ENCODE peak calls at places on chromosomes 7 and 10, in six cellular contexts. U, I, V, W, M and E are unnamed samples.

GRCh38 chr10:43284341-43284910 is 17.6 kb upstream of the RASGEF1A start:
- DNase-seq in U (no peak), I (no peak), V (no peak), W (no peak), M (peak; percentile 30), E (no peak)

GRCh38 chr7:155998328-155998691 is 186.0 kb upstream of the SHH start:
- DNase-seq in U (no peak), I (no peak), V (no peak), W (no peak), M (no peak), E (no peak)

GRCh38 chr10:22230331-22230833 is 12.6 kb upstream of the EBLN1 start:
- DNase-seq in U (peak; percentile 60), I (no peak), V (no peak), W (no peak), M (peak; percentile 84), E (no peak)

GRCh38 chr7:28081016-28081415 is 99.6 kb downstream of the JAZF1 start:
- DNase-seq in U (no peak), I (no peak), V (no peak), W (no peak), M (no peak), E (no peak)

GRCh38 chr7:40199076-40199802 is 64.4 kb downstream of the SUGCT start:
- DNase-seq in U (no peak), I (no peak), V (no peak), W (no peak), M (peak; percentile 8), E (no peak)

GRCh38 chr7:131692131-131692960 is 135.9 kb upstream of the PODXL start:
- DNase-seq in U (peak; percentile 23), I (peak; percentile 10), V (peak; percentile 4), W (no peak), M (peak; percentile 83), E (peak; percentile 53)

GRCh38 chr10:47421057-47421952 is 37.2 kb upstream of the ZNF488 start:
- DNase-seq in U (peak; percentile 64), I (no peak), V (no peak), W (no peak), M (no peak), E (no peak)

GRCh38 chr10:74967850-74968620 is 141.6 kb downstream of the KAT6B start:
- DNase-seq in U (no peak), I (peak; percentile 37), V (no peak), W (no peak), M (no peak), E (no peak)

GRCh38 chr10:88989423-88989822 is 1.2 kb upstream of the FAS start:
- DNase-seq in U (no peak), I (no peak), V (no peak), W (no peak), M (no peak), E (no peak)

GRCh38 chr7:20560325-20561180 is 54.9 kb upstream of the ABCB5 start:
- DNase-seq in U (no peak), I (peak; percentile 24), V (no peak), W (no peak), M (peak; percentile 83), E (no peak)

GRCh38 chr7:157035302-157035701 is 24.8 kb upstream of the MNX1 start:
- DNase-seq in U (no peak), I (no peak), V (no peak), W (no peak), M (no peak), E (no peak)

GRCh38 chr7:42227931-42228591 is 8.9 kb downstream of the GLI3 start:
- DNase-seq in U (no peak), I (no peak), V (no peak), W (no peak), M (no peak), E (peak; percentile 76)

GRCh38 chr10:28241766-28242399 is 61.0 kb downstream of the MPP7 start:
- DNase-seq in U (peak; percentile 68), I (peak; percentile 53), V (peak; percentile 27), W (peak; percentile 2), M (peak; percentile 49), E (no peak)

GRCh38 chr10:101066146-101066889 is 4.5 kb downstream of the KAZALD1 start:
- DNase-seq in U (peak; percentile 87), I (peak; percentile 86), V (no peak), W (no peak), M (peak; percentile 91), E (no peak)

GRCh38 chr7:37342665-37343471 is 105.8 kb downstream of the ELMO1 start:
- DNase-seq in U (no peak), I (no peak), V (no peak), W (peak; percentile 69), M (peak; percentile 38), E (no peak)

GRCh38 chr10:3036155-3036554 is 31.2 kb upstream of the PFKP start:
- DNase-seq in U (no peak), I (no peak), V (no peak), W (peak; percentile 52), M (no peak), E (no peak)

GRCh38 chr7:114530074-114530611 is 115.5 kb downstream of the FOXP2 start:
- DNase-seq in U (no peak), I (no peak), V (no peak), W (no peak), M (no peak), E (no peak)

GRCh38 chr10:10891437-10891836 is 126.2 kb upstream of the CELF2 start:
- DNase-seq in U (no peak), I (no peak), V (no peak), W (no peak), M (no peak), E (no peak)

GRCh38 chr7:116231543-116232401 is 21.4 kb downstream of the TES start:
- DNase-seq in U (no peak), I (peak; percentile 49), V (no peak), W (no peak), M (peak; percentile 67), E (no peak)

GRCh38 chr10:132389631-132390454 is 7.2 kb upstream of the PWWP2B start:
- DNase-seq in U (no peak), I (no peak), V (no peak), W (no peak), M (no peak), E (no peak)

GRCh38 chr10:114824396-114824795 is 2.8 kb downstream of the FHIP2A start:
- DNase-seq in U (no peak), I (no peak), V (no peak), W (no peak), M (no peak), E (no peak)

GRCh38 chr7:55641273-55641691 is 69.0 kb upstream of the VOPP1 start:
- DNase-seq in U (peak; percentile 77), I (peak; percentile 71), V (peak; percentile 72), W (peak; percentile 65), M (peak; percentile 68), E (no peak)

GRCh38 chr7:137656850-137657232 is 189.9 kb downstream of the DGKI start:
- DNase-seq in U (no peak), I (no peak), V (no peak), W (no peak), M (no peak), E (no peak)

GRCh38 chr10:122571892-122572291 is 11.3 kb downstream of the DMBT1 start:
- DNase-seq in U (no peak), I (no peak), V (no peak), W (no peak), M (no peak), E (no peak)

GRCh38 chr7:92043098-92043497 is 91.2 kb downstream of the CYP51A1 start:
- DNase-seq in U (no peak), I (no peak), V (no peak), W (no peak), M (no peak), E (no peak)

GRCh38 chr7:149683898-149684297 is 89.5 kb downstream of the ZNF467 start:
- DNase-seq in U (no peak), I (no peak), V (no peak), W (no peak), M (no peak), E (no peak)

GRCh38 chr7:149686449-149686848 is 86.9 kb downstream of the ZNF467 start:
- DNase-seq in U (no peak), I (no peak), V (no peak), W (no peak), M (no peak), E (no peak)

GRCh38 chr7:149683191-149683590 is 90.2 kb downstream of the ZNF467 start:
- DNase-seq in U (no peak), I (no peak), V (no peak), W (no peak), M (no peak), E (no peak)

GRCh38 chr7:149685455-149685854 is 87.9 kb downstream of the ZNF467 start:
- DNase-seq in U (no peak), I (no peak), V (no peak), W (no peak), M (no peak), E (no peak)

DNA sequence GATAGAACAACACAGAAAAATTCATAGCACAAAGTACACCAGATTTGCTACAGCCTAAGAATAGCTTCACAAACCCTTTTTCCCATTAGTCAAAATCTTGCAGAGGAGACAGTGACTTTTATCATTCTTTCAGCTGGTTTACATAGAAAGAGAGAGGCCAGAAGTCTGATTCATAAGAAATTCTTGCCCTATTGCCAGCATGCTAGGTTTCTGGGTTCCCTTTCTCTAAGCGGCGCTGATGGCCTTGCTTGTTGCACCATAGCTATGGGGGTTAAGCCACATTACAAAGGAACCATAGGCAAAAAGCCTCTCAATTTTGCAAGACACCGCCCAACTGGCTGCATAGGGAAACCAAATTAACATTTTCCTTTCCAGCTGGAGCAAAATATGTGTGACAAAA is 87.4 kb downstream of the ZNF467 start:
- DNase-seq in U (no peak), I (no peak), V (no peak), W (no peak), M (no peak), E (no peak)
- TF ChIP-seq SIN3A in U (no peak), I (no peak), V (no peak), W (no peak), M (no peak), E (no peak)

DNA sequence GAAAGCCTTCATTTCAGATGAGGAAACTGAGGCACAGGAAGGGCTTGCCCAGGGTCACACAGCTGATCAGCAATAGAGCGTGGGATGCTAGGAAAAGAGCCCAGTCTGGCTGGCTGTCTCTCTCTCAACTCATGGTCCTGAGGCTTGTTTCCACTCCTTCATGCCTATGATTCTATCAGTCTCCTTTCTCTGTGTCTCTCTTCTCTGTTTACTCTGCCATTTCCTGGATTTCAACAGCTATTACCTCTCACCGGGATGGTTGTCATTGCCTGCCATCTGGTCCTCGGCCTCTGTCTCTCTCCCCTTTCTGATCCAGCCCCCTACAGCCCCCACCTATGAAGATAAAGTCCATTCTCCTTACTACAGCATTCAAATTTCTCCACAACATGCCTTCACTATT is 93.3 kb upstream of the AGBL3 start:
- DNase-seq in U (no peak), I (peak; percentile 50), V (no peak), W (no peak), M (no peak), E (no peak)
- TF ChIP-seq SIN3A in U (no peak), I (no peak), V (no peak), W (no peak), M (no peak), E (no peak)

GRCh38 chr7:36276428-36277246 is 113.0 kb upstream of the ANLN start:
- DNase-seq in U (no peak), I (no peak), V (no peak), W (no peak), M (no peak), E (no peak)
- TF ChIP-seq SIN3A in U (no peak), I (no peak), V (no peak), W (no peak), M (no peak), E (no peak)

GRCh38 chr7:127035203-127035849 is 217.4 kb downstream of the GRM8 start:
- DNase-seq in U (no peak), I (no peak), V (no peak), W (no peak), M (no peak), E (no peak)
- TF ChIP-seq SIN3A in U (no peak), I (no peak), V (no peak), W (no peak), M (no peak), E (no peak)